ENCODE peak calls at places on chromosomes 2 and 18, in four cellular contexts. One of them, this sample, is unnamed.

GRCh38 chr18:34929336-34929780 is 111.9 kb upstream of the MAPRE2 start:
- DNase-seq in stomach: no peak
- DNase-seq in progenitor cell of endocrine pancreas: no peak
- DNase-seq in AG10803: peak
- DNase-seq in this sample: no peak

GRCh38 chr18:22556271-22556990 is 138.7 kb upstream of the CTAGE1 start:
- DNase-seq in AG10803: no peak
- DNase-seq in progenitor cell of endocrine pancreas: no peak
- DNase-seq in stomach: peak
- DNase-seq in this sample: no peak

GRCh38 chr2:71610671-71611070 is 157.3 kb downstream of the DYSF start:
- DNase-seq in AG10803: no peak
- DNase-seq in progenitor cell of endocrine pancreas: peak
- DNase-seq in stomach: peak
- DNase-seq in this sample: no peak

GRCh38 chr2:74548919-74549684 is 4.6 kb downstream of the LOXL3 start:
- DNase-seq in AG10803: peak
- DNase-seq in stomach: peak
- DNase-seq in progenitor cell of endocrine pancreas: peak
- DNase-seq in this sample: peak

GRCh38 chr2:168912466-168913170 is 11.5 kb downstream of the G6PC2 start:
- DNase-seq in AG10803: peak
- DNase-seq in progenitor cell of endocrine pancreas: peak
- DNase-seq in stomach: peak
- DNase-seq in this sample: no peak

GRCh38 chr18:71815305-71815704 is 728.8 kb downstream of the CBLN2 start:
- DNase-seq in stomach: no peak
- DNase-seq in progenitor cell of endocrine pancreas: no peak
- DNase-seq in AG10803: no peak
- DNase-seq in this sample: no peak

GRCh38 chr2:184006998-184007397 is 591.3 kb upstream of the ZNF804A start:
- DNase-seq in stomach: no peak
- DNase-seq in AG10803: no peak
- DNase-seq in progenitor cell of endocrine pancreas: no peak
- DNase-seq in this sample: no peak

GRCh38 chr18:44839239-44839666 is 158.6 kb downstream of the SETBP1 start:
- DNase-seq in stomach: peak
- DNase-seq in AG10803: peak
- DNase-seq in progenitor cell of endocrine pancreas: no peak
- DNase-seq in this sample: no peak

GRCh38 chr2:212841426-212841825 is 302.8 kb upstream of the ERBB4 start:
- DNase-seq in stomach: no peak
- DNase-seq in AG10803: no peak
- DNase-seq in progenitor cell of endocrine pancreas: no peak
- DNase-seq in this sample: no peak

GRCh38 chr2:30679416-30680088 is 127.7 kb downstream of the CAPN13 start:
- DNase-seq in progenitor cell of endocrine pancreas: no peak
- DNase-seq in AG10803: peak
- DNase-seq in stomach: no peak
- DNase-seq in this sample: no peak

GRCh38 chr2:135132314-135132713 is 80.2 kb downstream of the RAB3GAP1 start:
- DNase-seq in stomach: no peak
- DNase-seq in progenitor cell of endocrine pancreas: no peak
- DNase-seq in AG10803: peak
- DNase-seq in this sample: no peak

GRCh38 chr2:40244251-40245010 is 207.5 kb downstream of the SLC8A1 start:
- DNase-seq in progenitor cell of endocrine pancreas: peak
- DNase-seq in AG10803: peak
- DNase-seq in stomach: peak
- DNase-seq in this sample: no peak

GRCh38 chr2:190408538-190409271 is 550 bp downstream of the MFSD6 start:
- DNase-seq in progenitor cell of endocrine pancreas: peak
- DNase-seq in stomach: peak
- DNase-seq in AG10803: peak
- DNase-seq in this sample: no peak

GRCh38 chr2:10286216-10287037 is 16.3 kb upstream of the HPCAL1 start:
- DNase-seq in AG10803: no peak
- DNase-seq in stomach: peak
- DNase-seq in progenitor cell of endocrine pancreas: no peak
- DNase-seq in this sample: no peak

GRCh38 chr18:55256568-55257289 is 297.5 kb upstream of the CCDC68 start:
- DNase-seq in AG10803: peak
- DNase-seq in progenitor cell of endocrine pancreas: no peak
- DNase-seq in stomach: no peak
- DNase-seq in this sample: no peak

GRCh38 chr18:36662000-36662399 is 166.8 kb downstream of the TPGS2 start:
- DNase-seq in stomach: no peak
- DNase-seq in progenitor cell of endocrine pancreas: no peak
- DNase-seq in AG10803: peak
- DNase-seq in this sample: no peak
- TF ChIP-seq CTCF in stomach: no peak
- TF ChIP-seq CTCF in progenitor cell of endocrine pancreas: no peak
- TF ChIP-seq CTCF in AG10803: peak
- TF ChIP-seq CTCF in this sample: peak

GRCh38 chr2:208255557-208256106 is 761 bp upstream of the IDH1 start:
- DNase-seq in stomach: no peak
- DNase-seq in progenitor cell of endocrine pancreas: no peak
- DNase-seq in AG10803: no peak
- DNase-seq in this sample: no peak
- TF ChIP-seq CTCF in stomach: no peak
- TF ChIP-seq CTCF in progenitor cell of endocrine pancreas: peak
- TF ChIP-seq CTCF in AG10803: no peak
- TF ChIP-seq CTCF in this sample: no peak

GRCh38 chr18:48929951-48930713 is 20.6 kb downstream of the SMAD7 start:
- DNase-seq in stomach: peak
- DNase-seq in progenitor cell of endocrine pancreas: peak
- DNase-seq in AG10803: peak
- DNase-seq in this sample: no peak
- TF ChIP-seq CTCF in stomach: no peak
- TF ChIP-seq CTCF in progenitor cell of endocrine pancreas: no peak
- TF ChIP-seq CTCF in AG10803: no peak
- TF ChIP-seq CTCF in this sample: no peak

GRCh38 chr2:237090906-237091305 is 5.2 kb downstream of the COPS8 start:
- DNase-seq in stomach: no peak
- DNase-seq in progenitor cell of endocrine pancreas: no peak
- DNase-seq in AG10803: no peak
- DNase-seq in this sample: no peak

GRCh38 chr2:237092506-237092905 is 6.8 kb downstream of the COPS8 start:
- DNase-seq in AG10803: no peak
- DNase-seq in progenitor cell of endocrine pancreas: no peak
- DNase-seq in stomach: no peak
- DNase-seq in this sample: no peak

GRCh38 chr2:237096201-237096600 is 10.5 kb downstream of the COPS8 start:
- DNase-seq in stomach: no peak
- DNase-seq in progenitor cell of endocrine pancreas: no peak
- DNase-seq in AG10803: no peak
- DNase-seq in this sample: no peak

GRCh38 chr2:237091779-237092436 is 6.2 kb downstream of the COPS8 start:
- DNase-seq in AG10803: peak
- DNase-seq in progenitor cell of endocrine pancreas: no peak
- DNase-seq in stomach: no peak
- DNase-seq in this sample: no peak

GRCh38 chr2:237092920-237093781 is 7.5 kb downstream of the COPS8 start:
- DNase-seq in stomach: no peak
- DNase-seq in AG10803: peak
- DNase-seq in progenitor cell of endocrine pancreas: no peak
- DNase-seq in this sample: no peak
- TF ChIP-seq CTCF in stomach: peak
- TF ChIP-seq CTCF in AG10803: peak
- TF ChIP-seq CTCF in progenitor cell of endocrine pancreas: peak
- TF ChIP-seq CTCF in this sample: peak

GRCh38 chr2:159086874-159087273 is 118.4 kb downstream of the TANC1 start:
- DNase-seq in progenitor cell of endocrine pancreas: no peak
- DNase-seq in AG10803: no peak
- DNase-seq in stomach: no peak
- DNase-seq in this sample: no peak

GRCh38 chr2:159089543-159089942 is 121.1 kb downstream of the TANC1 start:
- DNase-seq in stomach: no peak
- DNase-seq in AG10803: no peak
- DNase-seq in progenitor cell of endocrine pancreas: no peak
- DNase-seq in this sample: no peak

GRCh38 chr2:159091381-159091780 is 122.9 kb downstream of the TANC1 start:
- DNase-seq in stomach: no peak
- DNase-seq in AG10803: peak
- DNase-seq in progenitor cell of endocrine pancreas: no peak
- DNase-seq in this sample: no peak

GRCh38 chr2:159090514-159091201 is 122.2 kb downstream of the TANC1 start:
- DNase-seq in AG10803: peak
- DNase-seq in stomach: no peak
- DNase-seq in progenitor cell of endocrine pancreas: no peak
- DNase-seq in this sample: no peak

DNA sequence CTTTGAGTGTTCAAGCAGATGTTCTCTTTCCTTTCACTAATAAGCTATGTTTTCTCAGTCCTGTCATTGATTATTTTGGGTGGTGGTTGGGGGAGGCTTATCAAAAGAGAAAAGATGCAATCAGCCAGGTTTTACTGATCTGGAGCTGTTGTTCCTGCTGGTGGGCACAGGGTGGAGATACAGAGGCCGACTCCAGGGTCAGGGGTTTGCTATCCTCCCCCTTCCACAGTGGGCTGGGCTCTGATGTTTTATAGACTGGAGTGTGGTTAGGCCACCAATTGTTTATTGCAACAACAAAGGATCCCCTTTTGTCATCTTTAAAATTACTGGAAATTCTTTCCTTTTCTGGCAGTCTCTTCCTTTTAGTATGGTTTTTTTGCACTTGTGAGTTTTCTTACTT is 120.5 kb downstream of the TANC1 start:
- DNase-seq in progenitor cell of endocrine pancreas: no peak
- DNase-seq in stomach: no peak
- DNase-seq in AG10803: no peak
- DNase-seq in this sample: no peak
- TF ChIP-seq CTCF in progenitor cell of endocrine pancreas: peak
- TF ChIP-seq CTCF in stomach: no peak
- TF ChIP-seq CTCF in AG10803: no peak
- TF ChIP-seq CTCF in this sample: no peak

GRCh38 chr2:8542381-8543064 is 139.3 kb upstream of the ID2 start:
- DNase-seq in AG10803: no peak
- DNase-seq in stomach: no peak
- DNase-seq in progenitor cell of endocrine pancreas: no peak
- DNase-seq in this sample: no peak

GRCh38 chr2:8544168-8544785 is 137.6 kb upstream of the ID2 start:
- DNase-seq in stomach: no peak
- DNase-seq in AG10803: no peak
- DNase-seq in progenitor cell of endocrine pancreas: no peak
- DNase-seq in this sample: no peak

GRCh38 chr2:8543412-8544167 is 138.3 kb upstream of the ID2 start:
- DNase-seq in AG10803: peak
- DNase-seq in stomach: peak
- DNase-seq in progenitor cell of endocrine pancreas: no peak
- DNase-seq in this sample: no peak

GRCh38 chr2:8541636-8542035 is 140.2 kb upstream of the ID2 start:
- DNase-seq in stomach: no peak
- DNase-seq in AG10803: no peak
- DNase-seq in progenitor cell of endocrine pancreas: no peak
- DNase-seq in this sample: no peak

GRCh38 chr2:8543065-8543411 is 138.8 kb upstream of the ID2 start:
- DNase-seq in stomach: no peak
- DNase-seq in progenitor cell of endocrine pancreas: no peak
- DNase-seq in AG10803: no peak
- DNase-seq in this sample: no peak
- TF ChIP-seq CTCF in stomach: no peak
- TF ChIP-seq CTCF in progenitor cell of endocrine pancreas: no peak
- TF ChIP-seq CTCF in AG10803: no peak
- TF ChIP-seq CTCF in this sample: no peak

DNA sequence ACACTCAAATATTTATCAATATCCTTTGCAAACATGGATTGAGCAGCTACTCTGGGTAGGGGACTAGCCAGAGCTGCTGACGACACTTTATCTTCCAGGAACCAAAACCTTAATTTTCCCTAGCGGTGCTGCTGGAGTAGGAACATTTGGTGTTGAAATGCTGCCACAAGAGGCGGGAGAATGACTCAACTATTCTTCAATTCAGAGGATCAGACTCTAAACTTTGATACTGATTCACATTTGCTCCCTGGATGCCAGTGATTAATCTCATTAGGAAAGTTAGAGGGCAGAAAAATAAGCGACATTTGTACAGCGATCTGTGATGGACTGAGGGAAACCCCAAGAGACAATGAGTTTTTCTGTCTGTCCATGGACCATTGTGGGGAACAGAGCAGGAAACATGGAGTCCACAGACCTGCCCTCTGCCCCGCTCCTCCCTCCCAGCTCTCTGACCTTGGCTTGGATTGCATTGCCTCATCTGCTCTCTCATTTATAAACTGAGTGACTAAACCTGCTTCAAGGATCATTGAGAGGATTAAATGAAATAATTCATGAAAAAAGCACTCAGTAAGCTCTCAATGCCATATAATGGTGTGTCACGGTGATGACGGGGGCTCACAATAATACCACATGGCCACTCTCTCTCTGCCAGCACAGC is 12.6 kb upstream of the EPB41L3 start:
- DNase-seq in AG10803: peak
- DNase-seq in progenitor cell of endocrine pancreas: no peak
- DNase-seq in stomach: no peak
- DNase-seq in this sample: no peak
- TF ChIP-seq CTCF in AG10803: peak
- TF ChIP-seq CTCF in progenitor cell of endocrine pancreas: no peak
- TF ChIP-seq CTCF in stomach: no peak
- TF ChIP-seq CTCF in this sample: no peak

GRCh38 chr2:69011611-69012157 is 1.3 kb upstream of the ANTXR1 start:
- DNase-seq in AG10803: no peak
- DNase-seq in progenitor cell of endocrine pancreas: no peak
- DNase-seq in stomach: no peak
- DNase-seq in this sample: no peak
- TF ChIP-seq CTCF in AG10803: no peak
- TF ChIP-seq CTCF in progenitor cell of endocrine pancreas: peak
- TF ChIP-seq CTCF in stomach: no peak
- TF ChIP-seq CTCF in this sample: no peak